ENCODE peak calls at places on chromosomes 11 and 22, in eight cellular contexts. M, V, K, Z, H, A, N and I are unnamed samples. For H3K36me3, the result is how much of the 10 kb centered on the place peaks cover.

GRCh38 chr11:46346886-46347636 is at the start of gene DGKZ:
- DNase-seq in M (peak), V (peak), K (peak), Z (peak), H (peak), A (peak), N (peak), I (peak)

GRCh38 chr11:120601566-120601965 is 90.0 kb downstream of the GRIK4 start:
- DNase-seq in M (peak), V (no peak), K (no peak), Z (no peak), H (no peak), A (no peak), N (no peak), I (no peak)

GRCh38 chr11:128327274-128327673 is 260.1 kb downstream of the ETS1 start:
- DNase-seq in M (no peak), V (no peak), K (no peak), Z (no peak), H (no peak), A (no peak), N (no peak), I (no peak)

GRCh38 chr11:8340299-8340698 is 76.6 kb upstream of the LMO1 start:
- DNase-seq in M (no peak), V (no peak), K (no peak), Z (no peak), H (no peak), A (no peak), N (no peak), I (no peak)

GRCh38 chr11:65918211-65919150 is at the start of gene C11orf68:
- DNase-seq in M (no peak), V (no peak), K (no peak), Z (no peak), H (peak), A (no peak), N (no peak), I (peak)

GRCh38 chr11:85749884-85750283 is 61.1 kb downstream of the SYTL2 start:
- DNase-seq in M (no peak), V (no peak), K (no peak), Z (no peak), H (no peak), A (no peak), N (no peak), I (no peak)

GRCh38 chr22:43829448-43829821 is 17.3 kb upstream of the EFCAB6 start:
- DNase-seq in M (peak), V (no peak), K (no peak), Z (no peak), H (no peak), A (peak), N (no peak), I (no peak)

GRCh38 chr11:3086114-3086513 is 28.9 kb upstream of the CARS1 start:
- DNase-seq in M (no peak), V (no peak), K (no peak), Z (no peak), H (no peak), A (no peak), N (no peak), I (no peak)

GRCh38 chr11:44842219-44842618 is 108.5 kb downstream of the TP53I11 start:
- DNase-seq in M (peak), V (no peak), K (no peak), Z (no peak), H (no peak), A (no peak), N (no peak), I (peak)

GRCh38 chr11:10409207-10409661 is 45.8 kb upstream of the AMPD3 start:
- DNase-seq in M (no peak), V (no peak), K (no peak), Z (no peak), H (no peak), A (no peak), N (no peak), I (no peak)

GRCh38 chr22:28600546-28601143 is 79.0 kb downstream of the TTC28 start:
- DNase-seq in M (peak), V (peak), K (no peak), Z (no peak), H (no peak), A (no peak), N (no peak), I (peak)

GRCh38 chr11:75585271-75585670 is 23.2 kb downstream of the SERPINH1 start:
- DNase-seq in M (no peak), V (no peak), K (no peak), Z (no peak), H (no peak), A (no peak), N (no peak), I (no peak)

GRCh38 chr11:113579292-113579940 is 104.2 kb upstream of the DRD2 start:
- DNase-seq in M (no peak), V (no peak), K (no peak), Z (no peak), H (no peak), A (no peak), N (no peak), I (no peak)

GRCh38 chr11:120180571-120181445 is 30.0 kb upstream of the OAF start:
- DNase-seq in M (peak), V (no peak), K (peak), Z (no peak), H (no peak), A (no peak), N (no peak), I (no peak)

GRCh38 chr11:96079691-96080090 is 155.8 kb upstream of the MTMR2 start:
- DNase-seq in M (no peak), V (no peak), K (no peak), Z (no peak), H (no peak), A (no peak), N (no peak), I (no peak)

GRCh38 chr11:34379081-34379480 is 21.3 kb upstream of the ABTB2 start:
- DNase-seq in M (peak), V (no peak), K (no peak), Z (no peak), H (no peak), A (no peak), N (no peak), I (no peak)

GRCh38 chr11:131645237-131645636 is 274.8 kb downstream of the NTM start:
- DNase-seq in M (no peak), V (no peak), K (no peak), Z (no peak), H (no peak), A (no peak), N (no peak), I (no peak)

GRCh38 chr11:66720223-66720898 is 8.7 kb downstream of the SPTBN2 start:
- DNase-seq in M (peak), V (no peak), K (no peak), Z (peak), H (no peak), A (no peak), N (peak), I (peak)

GRCh38 chr11:8016396-8016949 is 29.3 kb downstream of the EIF3F start:
- DNase-seq in M (no peak), V (no peak), K (no peak), Z (no peak), H (no peak), A (no peak), N (no peak), I (no peak)

GRCh38 chr11:126284829-126285228 is 1.9 kb downstream of the TIRAP start:
- DNase-seq in M (peak), V (peak), K (peak), Z (peak), H (peak), A (no peak), N (no peak), I (no peak)

GRCh38 chr22:30301995-30302809 is 12.9 kb upstream of the CASTOR1 start:
- DNase-seq in M (peak), V (peak), K (no peak), Z (peak), H (peak), A (peak), N (no peak), I (no peak)

GRCh38 chr11:15852179-15852578 is 504.2 kb downstream of the SOX6 start:
- DNase-seq in M (peak), V (no peak), K (no peak), Z (peak), H (no peak), A (no peak), N (no peak), I (no peak)

DNA sequence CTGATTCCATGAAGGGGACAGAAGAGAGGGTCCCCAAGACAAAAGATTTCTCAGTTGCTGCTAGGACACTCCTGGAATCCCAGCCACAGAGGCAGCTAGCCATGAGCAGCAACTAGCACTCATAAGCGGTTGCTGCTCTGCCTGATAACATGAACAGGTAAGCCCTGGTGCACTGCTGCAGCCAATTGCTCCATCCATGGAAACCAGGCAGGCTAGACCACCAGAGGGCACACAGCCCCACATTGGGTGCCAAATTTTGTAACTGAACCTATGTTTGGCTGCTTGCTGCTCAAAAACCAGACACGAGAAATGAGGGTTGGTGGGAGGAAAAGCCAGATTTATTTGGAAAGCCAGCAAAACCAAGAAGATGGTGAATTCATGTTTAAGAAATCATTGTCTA is 21.9 kb upstream of the QSER1 start:
- DNase-seq in M (no peak), V (peak), K (no peak), Z (peak), H (no peak), A (no peak), N (no peak), I (peak)
- TF ChIP-seq CTCF in M (peak), V (peak), K (no peak), Z (no peak), H (no peak), A (no peak), N (no peak), I (peak)

GRCh38 chr11:14567064-14567651 is 47.0 kb upstream of the PSMA1 start:
- DNase-seq in M (no peak), V (no peak), K (no peak), Z (no peak), H (no peak), A (no peak), N (no peak), I (no peak)

GRCh38 chr11:14566331-14567063 is 46.3 kb upstream of the PSMA1 start:
- DNase-seq in M (no peak), V (no peak), K (no peak), Z (no peak), H (no peak), A (no peak), N (no peak), I (no peak)

GRCh38 chr11:14565845-14566244 is 45.7 kb upstream of the PSMA1 start:
- DNase-seq in M (no peak), V (no peak), K (no peak), Z (no peak), H (no peak), A (no peak), N (no peak), I (no peak)
- H3K27ac ChIP-seq in M (no peak), V (no peak), K (no peak), Z (no peak), H (no peak), A (no peak), N (no peak), I (no peak)

GRCh38 chr11:88579466-88579865 is 241.9 kb upstream of the CTSC start:
- DNase-seq in M (no peak), V (no peak), K (no peak), Z (no peak), H (no peak), A (no peak), N (no peak), I (no peak)

GRCh38 chr11:88583232-88583631 is 245.7 kb upstream of the CTSC start:
- DNase-seq in M (no peak), V (no peak), K (no peak), Z (no peak), H (no peak), A (no peak), N (no peak), I (no peak)
- H3K36me3 ChIP-seq in M (under half), V (under half), K (under half), Z (under half), H (under half), A (under half), N (under half), I (under half)

GRCh38 chr11:111308140-111308539 is 9.8 kb downstream of the POU2AF3 start:
- DNase-seq in M (peak), V (no peak), K (no peak), Z (peak), H (no peak), A (no peak), N (peak), I (peak)

GRCh38 chr11:111309516-111309915 is 11.2 kb downstream of the POU2AF3 start:
- DNase-seq in M (no peak), V (no peak), K (no peak), Z (no peak), H (no peak), A (no peak), N (no peak), I (no peak)

GRCh38 chr11:111305871-111306270 is 7.5 kb downstream of the POU2AF3 start:
- DNase-seq in M (no peak), V (no peak), K (no peak), Z (no peak), H (no peak), A (no peak), N (no peak), I (no peak)

GRCh38 chr11:111306321-111306720 is 8.0 kb downstream of the POU2AF3 start:
- DNase-seq in M (no peak), V (no peak), K (no peak), Z (no peak), H (no peak), A (no peak), N (no peak), I (no peak)

DNA sequence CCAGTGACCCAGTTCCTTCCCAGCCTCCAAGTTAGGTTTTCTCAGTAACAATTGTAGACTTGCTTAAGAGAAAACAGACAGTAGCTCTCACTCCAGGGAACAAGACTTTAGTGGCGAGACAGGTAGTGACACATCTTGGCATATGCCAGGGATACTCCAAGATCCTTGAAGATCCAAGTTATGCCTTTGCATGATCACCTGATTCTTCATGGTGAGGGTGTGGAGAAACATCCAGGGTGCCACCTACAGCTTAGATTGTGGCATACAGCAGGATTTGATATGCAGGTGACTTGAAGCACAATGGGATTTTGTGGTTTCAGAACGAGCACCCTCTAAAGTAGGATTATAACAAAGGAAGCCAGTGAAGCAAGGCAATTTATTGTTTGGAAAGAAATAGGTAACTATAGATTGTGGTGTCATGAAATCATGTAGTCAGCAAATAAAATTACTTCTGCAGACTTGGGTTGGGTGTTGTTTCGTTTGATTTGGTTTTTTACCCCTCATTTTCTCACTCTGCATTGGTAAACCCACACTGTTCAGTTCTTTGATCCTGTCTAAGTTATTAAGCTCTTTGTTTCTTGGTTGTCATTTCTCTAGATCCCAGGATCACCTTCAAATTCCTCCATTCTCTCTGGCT is 9.2 kb downstream of the POU2AF3 start:
- DNase-seq in M (no peak), V (no peak), K (no peak), Z (no peak), H (no peak), A (no peak), N (no peak), I (no peak)
- TF ChIP-seq CTCF in M (no peak), V (peak), K (no peak), Z (no peak), H (no peak), A (no peak), N (no peak), I (no peak)